ENCODE peak calls at places on chromosomes 3 and 15, in nine cellular contexts. One of them, this sample, is unnamed.

GRCh38 chr3:50971487-50971924 is 296.8 kb downstream of the DOCK3 start:
- DNase-seq in foreskin fibroblast: peak
- DNase-seq in CD4-positive, alpha-beta T cell: peak
- DNase-seq in cardiac muscle cell: peak
- DNase-seq in GM13976: peak
- DNase-seq in H1: no peak
- DNase-seq in Peyer's patch: no peak
- DNase-seq in cardiac fibroblast: peak
- DNase-seq in HFF-Myc: peak
- DNase-seq in this sample: peak

GRCh38 chr15:101086394-101087171 is 165.3 kb downstream of the CHSY1 start:
- DNase-seq in H1: no peak
- DNase-seq in CD4-positive, alpha-beta T cell: no peak
- DNase-seq in foreskin fibroblast: no peak
- DNase-seq in cardiac muscle cell: no peak
- DNase-seq in GM13976: no peak
- DNase-seq in HFF-Myc: no peak
- DNase-seq in Peyer's patch: no peak
- DNase-seq in cardiac fibroblast: no peak
- DNase-seq in this sample: no peak

GRCh38 chr3:151203053-151203420 is at the start of gene GPR171:
- DNase-seq in H1: no peak
- DNase-seq in Peyer's patch: peak
- DNase-seq in cardiac muscle cell: no peak
- DNase-seq in foreskin fibroblast: no peak
- DNase-seq in CD4-positive, alpha-beta T cell: peak
- DNase-seq in cardiac fibroblast: no peak
- DNase-seq in GM13976: peak
- DNase-seq in HFF-Myc: no peak
- DNase-seq in this sample: no peak

GRCh38 chr3:14234197-14235002 is 55.8 kb downstream of the LSM3 start:
- DNase-seq in Peyer's patch: no peak
- DNase-seq in H1: no peak
- DNase-seq in CD4-positive, alpha-beta T cell: no peak
- DNase-seq in cardiac muscle cell: no peak
- DNase-seq in foreskin fibroblast: peak
- DNase-seq in cardiac fibroblast: peak
- DNase-seq in GM13976: no peak
- DNase-seq in HFF-Myc: no peak
- DNase-seq in this sample: no peak

GRCh38 chr15:99450896-99451358 is 114.9 kb upstream of the MEF2A start:
- DNase-seq in cardiac fibroblast: peak
- DNase-seq in GM13976: peak
- DNase-seq in CD4-positive, alpha-beta T cell: peak
- DNase-seq in foreskin fibroblast: no peak
- DNase-seq in cardiac muscle cell: peak
- DNase-seq in HFF-Myc: no peak
- DNase-seq in Peyer's patch: peak
- DNase-seq in H1: no peak
- DNase-seq in this sample: no peak

GRCh38 chr15:38667875-38668274 is 103.3 kb upstream of the RASGRP1 start:
- DNase-seq in foreskin fibroblast: no peak
- DNase-seq in GM13976: no peak
- DNase-seq in CD4-positive, alpha-beta T cell: no peak
- DNase-seq in H1: no peak
- DNase-seq in cardiac muscle cell: no peak
- DNase-seq in Peyer's patch: no peak
- DNase-seq in HFF-Myc: no peak
- DNase-seq in cardiac fibroblast: no peak
- DNase-seq in this sample: no peak

GRCh38 chr3:24472358-24472757 is 22.3 kb downstream of the THRB start:
- DNase-seq in CD4-positive, alpha-beta T cell: no peak
- DNase-seq in cardiac muscle cell: no peak
- DNase-seq in GM13976: no peak
- DNase-seq in Peyer's patch: no peak
- DNase-seq in H1: no peak
- DNase-seq in cardiac fibroblast: no peak
- DNase-seq in HFF-Myc: no peak
- DNase-seq in foreskin fibroblast: peak
- DNase-seq in this sample: no peak

GRCh38 chr3:159919873-159920272 is 68.8 kb upstream of the IL12A start:
- DNase-seq in H1: no peak
- DNase-seq in GM13976: no peak
- DNase-seq in Peyer's patch: no peak
- DNase-seq in cardiac fibroblast: peak
- DNase-seq in HFF-Myc: no peak
- DNase-seq in CD4-positive, alpha-beta T cell: no peak
- DNase-seq in cardiac muscle cell: no peak
- DNase-seq in foreskin fibroblast: peak
- DNase-seq in this sample: no peak

GRCh38 chr3:127984241-127984975 is 67.8 kb upstream of the SEC61A1 start:
- DNase-seq in GM13976: no peak
- DNase-seq in cardiac muscle cell: no peak
- DNase-seq in cardiac fibroblast: no peak
- DNase-seq in HFF-Myc: no peak
- DNase-seq in Peyer's patch: no peak
- DNase-seq in foreskin fibroblast: peak
- DNase-seq in H1: no peak
- DNase-seq in CD4-positive, alpha-beta T cell: no peak
- DNase-seq in this sample: peak

GRCh38 chr15:69341356-69341755 is 42.6 kb downstream of the PAQR5 start:
- DNase-seq in HFF-Myc: no peak
- DNase-seq in Peyer's patch: no peak
- DNase-seq in CD4-positive, alpha-beta T cell: no peak
- DNase-seq in H1: no peak
- DNase-seq in foreskin fibroblast: no peak
- DNase-seq in cardiac muscle cell: no peak
- DNase-seq in GM13976: no peak
- DNase-seq in cardiac fibroblast: no peak
- DNase-seq in this sample: no peak

DNA sequence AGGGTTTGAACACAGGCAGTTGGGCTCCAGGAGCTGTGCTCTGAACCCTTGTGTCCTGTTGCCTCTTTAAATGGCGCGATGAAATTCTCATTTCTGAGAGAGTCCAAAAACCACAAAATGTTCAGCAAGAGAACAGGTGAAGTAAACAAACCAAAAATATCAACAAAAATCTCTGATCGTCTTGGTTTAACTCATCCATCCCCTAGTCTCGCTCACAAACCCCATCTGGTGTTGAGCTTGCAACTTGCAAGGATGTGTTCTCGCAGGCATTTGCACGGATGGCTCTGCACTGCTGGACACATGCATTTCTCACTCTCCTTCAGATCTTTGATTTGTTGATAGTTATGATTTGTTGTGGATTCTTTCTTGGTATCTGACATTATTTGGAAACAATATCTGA is 31.1 kb downstream of the FAH start:
- DNase-seq in GM13976: no peak
- DNase-seq in CD4-positive, alpha-beta T cell: no peak
- DNase-seq in cardiac muscle cell: no peak
- DNase-seq in HFF-Myc: no peak
- DNase-seq in cardiac fibroblast: no peak
- DNase-seq in Peyer's patch: no peak
- DNase-seq in H1: no peak
- DNase-seq in foreskin fibroblast: peak
- DNase-seq in this sample: no peak
- TF ChIP-seq CTCF in GM13976: no peak
- TF ChIP-seq CTCF in CD4-positive, alpha-beta T cell: no peak
- TF ChIP-seq CTCF in cardiac muscle cell: no peak
- TF ChIP-seq CTCF in HFF-Myc: peak
- TF ChIP-seq CTCF in cardiac fibroblast: peak
- TF ChIP-seq CTCF in Peyer's patch: no peak
- TF ChIP-seq CTCF in H1: peak
- TF ChIP-seq CTCF in foreskin fibroblast: peak
- TF ChIP-seq CTCF in this sample: no peak

GRCh38 chr3:157077565-157077991 is 82.4 kb downstream of the CCNL1 start:
- DNase-seq in Peyer's patch: no peak
- DNase-seq in H1: no peak
- DNase-seq in cardiac muscle cell: no peak
- DNase-seq in foreskin fibroblast: peak
- DNase-seq in HFF-Myc: no peak
- DNase-seq in GM13976: no peak
- DNase-seq in cardiac fibroblast: peak
- DNase-seq in CD4-positive, alpha-beta T cell: no peak
- DNase-seq in this sample: no peak
- TF ChIP-seq CTCF in Peyer's patch: no peak
- TF ChIP-seq CTCF in H1: no peak
- TF ChIP-seq CTCF in cardiac muscle cell: no peak
- TF ChIP-seq CTCF in foreskin fibroblast: peak
- TF ChIP-seq CTCF in HFF-Myc: peak
- TF ChIP-seq CTCF in GM13976: no peak
- TF ChIP-seq CTCF in cardiac fibroblast: no peak
- TF ChIP-seq CTCF in CD4-positive, alpha-beta T cell: no peak
- TF ChIP-seq CTCF in this sample: peak

DNA sequence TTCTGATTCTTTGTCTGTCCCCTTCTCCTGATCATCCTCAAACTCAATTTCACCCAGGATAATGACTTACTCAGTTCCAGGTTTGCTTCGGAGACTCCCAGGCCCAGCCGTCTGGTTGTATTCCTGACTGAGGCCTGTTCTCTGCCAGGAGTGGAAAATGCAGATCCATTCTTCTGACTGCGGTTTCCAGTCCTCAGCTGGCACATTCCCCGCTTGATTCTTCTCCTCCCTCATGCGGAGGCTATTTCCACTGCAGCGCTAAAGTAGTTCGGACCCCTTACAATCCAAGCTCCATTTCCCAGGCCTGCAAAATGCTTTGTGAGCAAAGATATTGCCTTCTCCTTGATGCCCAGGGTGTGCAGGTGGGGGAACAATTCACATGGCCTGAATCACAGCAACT is 47.2 kb upstream of the GALNT15 start:
- DNase-seq in cardiac fibroblast: no peak
- DNase-seq in H1: no peak
- DNase-seq in Peyer's patch: no peak
- DNase-seq in CD4-positive, alpha-beta T cell: no peak
- DNase-seq in foreskin fibroblast: no peak
- DNase-seq in GM13976: no peak
- DNase-seq in cardiac muscle cell: no peak
- DNase-seq in HFF-Myc: no peak
- DNase-seq in this sample: no peak
- TF ChIP-seq CTCF in cardiac fibroblast: no peak
- TF ChIP-seq CTCF in H1: no peak
- TF ChIP-seq CTCF in Peyer's patch: no peak
- TF ChIP-seq CTCF in CD4-positive, alpha-beta T cell: no peak
- TF ChIP-seq CTCF in foreskin fibroblast: no peak
- TF ChIP-seq CTCF in GM13976: no peak
- TF ChIP-seq CTCF in cardiac muscle cell: no peak
- TF ChIP-seq CTCF in HFF-Myc: no peak
- TF ChIP-seq CTCF in this sample: no peak

DNA sequence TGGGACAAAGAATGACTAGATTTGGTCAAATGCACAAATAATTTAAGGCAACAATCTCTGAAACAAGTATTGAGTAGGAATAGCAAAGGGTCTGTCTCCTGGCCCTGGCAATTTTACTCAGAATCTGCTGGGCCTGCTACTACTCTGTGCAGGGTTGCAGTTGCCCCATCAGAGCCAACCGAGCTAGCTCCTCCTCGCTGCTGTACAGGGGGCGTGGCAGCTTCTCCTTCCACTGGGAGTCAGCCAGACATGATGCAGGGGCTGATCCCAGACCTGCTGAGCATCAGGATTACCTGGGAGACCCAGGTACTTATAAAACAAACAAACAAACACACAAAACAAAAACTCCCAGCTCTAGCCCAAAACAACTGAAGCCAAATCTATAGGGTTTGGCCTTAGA is 30.5 kb upstream of the PXYLP1 start:
- DNase-seq in HFF-Myc: no peak
- DNase-seq in CD4-positive, alpha-beta T cell: no peak
- DNase-seq in cardiac fibroblast: no peak
- DNase-seq in H1: no peak
- DNase-seq in GM13976: no peak
- DNase-seq in Peyer's patch: no peak
- DNase-seq in foreskin fibroblast: no peak
- DNase-seq in cardiac muscle cell: no peak
- DNase-seq in this sample: no peak
- TF ChIP-seq CTCF in HFF-Myc: no peak
- TF ChIP-seq CTCF in CD4-positive, alpha-beta T cell: no peak
- TF ChIP-seq CTCF in cardiac fibroblast: no peak
- TF ChIP-seq CTCF in H1: no peak
- TF ChIP-seq CTCF in GM13976: no peak
- TF ChIP-seq CTCF in Peyer's patch: no peak
- TF ChIP-seq CTCF in foreskin fibroblast: no peak
- TF ChIP-seq CTCF in cardiac muscle cell: no peak
- TF ChIP-seq CTCF in this sample: no peak

GRCh38 chr15:35912196-35912595 is 366.2 kb upstream of the DPH6 start:
- DNase-seq in H1: no peak
- DNase-seq in GM13976: no peak
- DNase-seq in cardiac muscle cell: peak
- DNase-seq in CD4-positive, alpha-beta T cell: no peak
- DNase-seq in foreskin fibroblast: peak
- DNase-seq in HFF-Myc: no peak
- DNase-seq in cardiac fibroblast: peak
- DNase-seq in Peyer's patch: no peak
- DNase-seq in this sample: no peak
- TF ChIP-seq CTCF in H1: peak
- TF ChIP-seq CTCF in GM13976: no peak
- TF ChIP-seq CTCF in cardiac muscle cell: peak
- TF ChIP-seq CTCF in CD4-positive, alpha-beta T cell: no peak
- TF ChIP-seq CTCF in foreskin fibroblast: peak
- TF ChIP-seq CTCF in HFF-Myc: no peak
- TF ChIP-seq CTCF in cardiac fibroblast: peak
- TF ChIP-seq CTCF in Peyer's patch: peak
- TF ChIP-seq CTCF in this sample: peak

GRCh38 chr3:172713316-172713715 is 2.4 kb upstream of the NCEH1 start:
- DNase-seq in foreskin fibroblast: no peak
- DNase-seq in Peyer's patch: no peak
- DNase-seq in cardiac fibroblast: peak
- DNase-seq in CD4-positive, alpha-beta T cell: no peak
- DNase-seq in HFF-Myc: no peak
- DNase-seq in GM13976: no peak
- DNase-seq in H1: no peak
- DNase-seq in cardiac muscle cell: no peak
- DNase-seq in this sample: no peak

GRCh38 chr3:172716476-172716875 is 5.6 kb upstream of the NCEH1 start:
- DNase-seq in Peyer's patch: no peak
- DNase-seq in CD4-positive, alpha-beta T cell: no peak
- DNase-seq in HFF-Myc: no peak
- DNase-seq in GM13976: no peak
- DNase-seq in cardiac fibroblast: no peak
- DNase-seq in cardiac muscle cell: no peak
- DNase-seq in H1: no peak
- DNase-seq in foreskin fibroblast: no peak
- DNase-seq in this sample: no peak

GRCh38 chr3:172717493-172718088 is 6.7 kb upstream of the NCEH1 start:
- DNase-seq in foreskin fibroblast: no peak
- DNase-seq in GM13976: no peak
- DNase-seq in HFF-Myc: no peak
- DNase-seq in CD4-positive, alpha-beta T cell: no peak
- DNase-seq in Peyer's patch: no peak
- DNase-seq in H1: no peak
- DNase-seq in cardiac fibroblast: peak
- DNase-seq in cardiac muscle cell: no peak
- DNase-seq in this sample: no peak
- TF ChIP-seq CTCF in foreskin fibroblast: peak
- TF ChIP-seq CTCF in GM13976: no peak
- TF ChIP-seq CTCF in HFF-Myc: peak
- TF ChIP-seq CTCF in CD4-positive, alpha-beta T cell: peak
- TF ChIP-seq CTCF in Peyer's patch: peak
- TF ChIP-seq CTCF in H1: no peak
- TF ChIP-seq CTCF in cardiac fibroblast: peak
- TF ChIP-seq CTCF in cardiac muscle cell: peak
- TF ChIP-seq CTCF in this sample: peak